ENCODE peak calls at places on chromosomes 6 and 20, in nine cellular contexts. J, B, C, Y, G, D, I, H and O are unnamed samples. For H3K36me3, the result is how much of the 10 kb centered on the place peaks cover.

GRCh38 chr6:110944681-110945151 is 13.8 kb upstream of the GTF3C6 start:
- DNase-seq in J (no peak), B (no peak), C (peak), Y (peak), G (no peak), D (no peak), I (no peak), H (no peak), O (peak)

GRCh38 chr6:68038815-68039408 is 596.2 kb upstream of the ADGRB3 start:
- DNase-seq in J (peak), B (no peak), C (no peak), Y (no peak), G (no peak), D (no peak), I (no peak), H (no peak), O (no peak)

GRCh38 chr6:46293641-46294316 is 123.0 kb upstream of the ENPP5 start:
- DNase-seq in J (no peak), B (no peak), C (no peak), Y (no peak), G (no peak), D (no peak), I (no peak), H (no peak), O (no peak)

GRCh38 chr20:43532416-43533055 is 25.0 kb downstream of the L3MBTL1 start:
- DNase-seq in J (no peak), B (no peak), C (no peak), Y (no peak), G (no peak), D (no peak), I (no peak), H (no peak), O (no peak)

GRCh38 chr6:53879608-53880007 is 84.8 kb downstream of the LRRC1 start:
- DNase-seq in J (no peak), B (no peak), C (no peak), Y (no peak), G (no peak), D (no peak), I (no peak), H (no peak), O (no peak)

GRCh38 chr6:54525731-54526130 is 217.5 kb downstream of the TINAG start:
- DNase-seq in J (no peak), B (no peak), C (peak), Y (peak), G (no peak), D (no peak), I (no peak), H (no peak), O (no peak)

GRCh38 chr6:14747881-14748520 is 497.9 kb upstream of the JARID2 start:
- DNase-seq in J (no peak), B (no peak), C (no peak), Y (no peak), G (no peak), D (no peak), I (no peak), H (no peak), O (no peak)

GRCh38 chr6:166540631-166541331 is 45.7 kb downstream of the RAMACL start:
- DNase-seq in J (no peak), B (no peak), C (peak), Y (no peak), G (no peak), D (no peak), I (no peak), H (no peak), O (peak)

GRCh38 chr6:20173833-20174796 is 38.2 kb downstream of the MBOAT1 start:
- DNase-seq in J (no peak), B (no peak), C (no peak), Y (peak), G (no peak), D (no peak), I (no peak), H (no peak), O (no peak)

GRCh38 chr6:110738899-110739365 is 76.3 kb downstream of the CDK19 start:
- DNase-seq in J (no peak), B (no peak), C (no peak), Y (no peak), G (no peak), D (no peak), I (no peak), H (no peak), O (no peak)

GRCh38 chr20:44646023-44646640 is 5.4 kb downstream of the ADA start:
- DNase-seq in J (peak), B (no peak), C (no peak), Y (no peak), G (no peak), D (no peak), I (no peak), H (no peak), O (no peak)

GRCh38 chr6:152723398-152723797 is 25.7 kb downstream of the MYCT1 start:
- DNase-seq in J (no peak), B (no peak), C (no peak), Y (peak), G (no peak), D (no peak), I (no peak), H (no peak), O (no peak)

GRCh38 chr20:50438986-50439407 is 71.2 kb upstream of the PTPN1 start:
- DNase-seq in J (no peak), B (no peak), C (peak), Y (peak), G (no peak), D (no peak), I (no peak), H (no peak), O (no peak)

GRCh38 chr6:170313716-170314295 is 7.2 kb downstream of the FAM120B start:
- DNase-seq in J (peak), B (no peak), C (no peak), Y (no peak), G (no peak), D (no peak), I (no peak), H (no peak), O (no peak)

GRCh38 chr20:16129411-16129810 is 443.8 kb downstream of the KIF16B start:
- DNase-seq in J (no peak), B (no peak), C (no peak), Y (no peak), G (no peak), D (no peak), I (no peak), H (no peak), O (no peak)

GRCh38 chr6:117142995-117143394 is 122.4 kb upstream of the VGLL2 start:
- DNase-seq in J (no peak), B (no peak), C (no peak), Y (no peak), G (no peak), D (no peak), I (no peak), H (no peak), O (no peak)

GRCh38 chr6:113591896-113592827 is 265.0 kb upstream of the MARCKS start:
- DNase-seq in J (peak), B (peak), C (no peak), Y (no peak), G (no peak), D (peak), I (no peak), H (peak), O (no peak)

GRCh38 chr6:165663283-165663735 is 268 bp upstream of the PDE10A start:
- DNase-seq in J (peak), B (no peak), C (peak), Y (peak), G (peak), D (no peak), I (no peak), H (peak), O (no peak)

GRCh38 chr6:111294374-111294967 is 188.5 kb downstream of the REV3L start:
- DNase-seq in J (no peak), B (no peak), C (no peak), Y (no peak), G (no peak), D (no peak), I (no peak), H (no peak), O (peak)

GRCh38 chr6:165864218-165864617 is 201.2 kb upstream of the PDE10A start:
- DNase-seq in J (no peak), B (no peak), C (no peak), Y (no peak), G (no peak), D (no peak), I (no peak), H (no peak), O (no peak)

GRCh38 chr20:36604952-36605308 is 649 bp upstream of the RAB5IF start:
- DNase-seq in J (peak), B (peak), C (peak), Y (no peak), G (peak), D (peak), I (peak), H (no peak), O (peak)

GRCh38 chr20:22526512-22527012 is 57.8 kb downstream of the FOXA2 start:
- DNase-seq in J (no peak), B (no peak), C (no peak), Y (no peak), G (no peak), D (no peak), I (no peak), H (no peak), O (no peak)
- H3K36me3 ChIP-seq in J (under half), B (under half), C (under half), Y (under half), G (under half), D (under half), I (under half), H (under half), O (under half)

GRCh38 chr20:35021831-35022230 is 66.2 kb downstream of the MYH7B start:
- DNase-seq in J (no peak), B (no peak), C (no peak), Y (no peak), G (no peak), D (no peak), I (no peak), H (no peak), O (no peak)
- H3K36me3 ChIP-seq in J (under half), B (under half), C (half or more), Y (under half), G (under half), D (under half), I (half or more), H (under half), O (half or more)

GRCh38 chr6:89662659-89663223 is 24.2 kb upstream of the LYRM2 start:
- DNase-seq in J (no peak), B (no peak), C (no peak), Y (no peak), G (no peak), D (no peak), I (no peak), H (no peak), O (no peak)
- H3K36me3 ChIP-seq in J (half or more), B (under half), C (half or more), Y (under half), G (under half), D (under half), I (half or more), H (half or more), O (half or more)

DNA sequence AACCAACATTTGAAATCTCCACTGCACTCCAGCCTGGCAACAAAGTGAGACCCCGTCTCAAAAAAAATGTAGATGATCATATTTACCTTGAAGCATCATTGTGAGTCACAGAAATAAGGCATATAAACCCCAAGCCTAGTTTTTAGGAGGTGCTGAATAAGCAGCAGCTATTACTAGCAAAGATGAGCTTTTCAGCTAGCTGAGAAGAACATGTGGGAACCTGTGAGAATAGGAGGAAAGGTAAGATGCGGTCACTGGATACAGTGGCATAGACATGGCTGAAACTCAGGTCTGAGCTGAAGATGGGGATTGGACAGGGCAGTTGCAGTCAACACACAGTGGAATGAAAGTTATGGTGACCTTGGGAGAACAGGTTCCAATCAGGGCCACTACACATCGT is 284.3 kb upstream of the IRAK1BP1 start:
- DNase-seq in J (no peak), B (no peak), C (no peak), Y (no peak), G (no peak), D (no peak), I (no peak), H (no peak), O (no peak)
- H3K36me3 ChIP-seq in J (under half), B (under half), C (under half), Y (under half), G (under half), D (under half), I (under half), H (under half), O (under half)

DNA sequence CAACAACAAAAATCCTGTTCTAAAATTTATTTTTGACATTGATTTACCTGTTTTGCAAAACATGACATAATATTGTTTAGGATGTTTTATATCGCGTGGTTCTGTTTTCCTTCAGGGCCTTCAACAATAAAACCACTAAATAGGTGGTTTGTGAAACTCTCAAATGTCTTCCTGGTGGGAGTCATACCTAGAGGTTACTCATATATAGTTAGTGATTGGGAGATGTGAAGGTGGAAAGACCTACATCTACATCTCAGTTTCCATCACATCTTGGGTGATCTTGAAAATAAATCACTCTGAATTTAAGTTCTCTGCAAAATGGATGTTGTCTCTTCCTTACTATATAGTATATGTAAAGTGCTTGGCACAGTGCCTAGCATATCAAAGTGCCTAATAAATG is 22.9 kb downstream of the C6orf62 start:
- DNase-seq in J (no peak), B (no peak), C (no peak), Y (no peak), G (no peak), D (no peak), I (no peak), H (no peak), O (no peak)
- H3K36me3 ChIP-seq in J (under half), B (under half), C (under half), Y (under half), G (under half), D (under half), I (under half), H (under half), O (under half)

GRCh38 chr6:2126351-2126750 is 119.1 kb downstream of the GMDS start:
- DNase-seq in J (no peak), B (no peak), C (no peak), Y (no peak), G (no peak), D (no peak), I (no peak), H (no peak), O (no peak)
- H3K36me3 ChIP-seq in J (under half), B (under half), C (under half), Y (under half), G (under half), D (under half), I (under half), H (under half), O (under half)

GRCh38 chr20:25489221-25489863 is 81.9 kb downstream of the GINS1 start:
- DNase-seq in J (peak), B (no peak), C (no peak), Y (no peak), G (no peak), D (no peak), I (no peak), H (no peak), O (no peak)
- H3K36me3 ChIP-seq in J (under half), B (under half), C (under half), Y (under half), G (under half), D (under half), I (under half), H (under half), O (under half)

DNA sequence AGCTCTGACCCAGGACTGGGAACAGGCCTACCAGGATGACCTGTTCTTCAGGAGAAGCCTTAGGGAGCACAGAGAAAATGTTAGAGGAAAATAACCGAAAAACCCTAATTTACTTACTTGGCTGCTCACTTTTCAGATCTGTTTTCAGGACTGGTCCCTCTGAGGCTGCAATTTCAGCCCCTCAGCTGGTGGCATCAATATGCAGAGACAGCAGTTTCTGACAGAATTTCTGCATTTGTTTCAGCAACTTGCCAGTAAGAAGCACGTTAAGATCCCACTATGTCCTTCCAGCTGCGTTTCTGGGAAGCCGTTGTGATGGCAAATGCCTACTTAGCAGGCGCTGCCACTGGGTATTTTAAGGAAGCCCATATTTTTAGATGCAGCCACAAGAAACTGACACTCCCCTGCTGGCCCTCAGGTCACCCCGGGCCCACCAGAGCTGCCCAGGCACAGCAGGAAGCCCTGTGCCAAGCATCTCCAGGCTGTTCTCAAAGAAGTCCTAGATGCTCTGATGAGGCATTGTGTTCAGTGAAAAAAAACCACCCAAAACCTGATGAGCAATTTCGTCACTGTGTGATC is 7.5 kb downstream of the YTHDF1 start:
- DNase-seq in J (no peak), B (no peak), C (no peak), Y (no peak), G (no peak), D (no peak), I (no peak), H (no peak), O (no peak)
- H3K36me3 ChIP-seq in J (under half), B (under half), C (half or more), Y (under half), G (under half), D (under half), I (half or more), H (under half), O (half or more)